ENCODE peak calls at places on chromosomes 7 and 10, in six cellular contexts. One of them, this sample, is unnamed.
A peak's percentile ranks its signal among the peaks of the same experiment; 100 is the strongest.

GRCh38 chr10:103621778-103622115 is 128.2 kb downstream of the NEURL1 start:
- DNase-seq in transverse colon: no peak
- DNase-seq in dorsolateral prefrontal cortex: no peak
- DNase-seq in astrocyte of the spinal cord: no peak
- DNase-seq in foreskin fibroblast: no peak
- DNase-seq in DND-41: no peak
- DNase-seq in this sample: no peak

GRCh38 chr10:48882881-48883280 is 56.8 kb downstream of the LRRC18 start:
- DNase-seq in DND-41: no peak
- DNase-seq in dorsolateral prefrontal cortex: no peak
- DNase-seq in transverse colon: no peak
- DNase-seq in foreskin fibroblast: no peak
- DNase-seq in astrocyte of the spinal cord: no peak
- DNase-seq in this sample: no peak

GRCh38 chr7:6443372-6443941 is 4.3 kb downstream of the DAGLB start:
- DNase-seq in transverse colon: no peak
- DNase-seq in astrocyte of the spinal cord: peak; percentile 88
- DNase-seq in foreskin fibroblast: peak; percentile 92
- DNase-seq in DND-41: no peak
- DNase-seq in dorsolateral prefrontal cortex: no peak
- DNase-seq in this sample: no peak

GRCh38 chr7:41877118-41877517 is 174.2 kb upstream of the INHBA start:
- DNase-seq in dorsolateral prefrontal cortex: no peak
- DNase-seq in transverse colon: no peak
- DNase-seq in astrocyte of the spinal cord: no peak
- DNase-seq in foreskin fibroblast: no peak
- DNase-seq in DND-41: no peak
- DNase-seq in this sample: no peak

GRCh38 chr7:5477723-5478531 is 54.3 kb upstream of the TNRC18 start:
- DNase-seq in transverse colon: no peak
- DNase-seq in foreskin fibroblast: peak; percentile 76
- DNase-seq in dorsolateral prefrontal cortex: no peak
- DNase-seq in astrocyte of the spinal cord: no peak
- DNase-seq in DND-41: no peak
- DNase-seq in this sample: peak; percentile 91

GRCh38 chr7:29275493-29275892 is 80.9 kb downstream of the CHN2 start:
- DNase-seq in DND-41: no peak
- DNase-seq in astrocyte of the spinal cord: no peak
- DNase-seq in dorsolateral prefrontal cortex: no peak
- DNase-seq in transverse colon: no peak
- DNase-seq in foreskin fibroblast: no peak
- DNase-seq in this sample: no peak

GRCh38 chr10:28796606-28797512 is 119.5 kb downstream of the BAMBI start:
- DNase-seq in foreskin fibroblast: peak; percentile 2
- DNase-seq in astrocyte of the spinal cord: peak; percentile 56
- DNase-seq in transverse colon: peak; percentile 24
- DNase-seq in dorsolateral prefrontal cortex: no peak
- DNase-seq in DND-41: no peak
- DNase-seq in this sample: no peak

GRCh38 chr10:22978287-22978686 is 50.4 kb downstream of the ARMC3 start:
- DNase-seq in astrocyte of the spinal cord: peak; percentile 37
- DNase-seq in foreskin fibroblast: no peak
- DNase-seq in DND-41: no peak
- DNase-seq in transverse colon: no peak
- DNase-seq in dorsolateral prefrontal cortex: no peak
- DNase-seq in this sample: no peak

GRCh38 chr7:1040790-1041189 is 3.6 kb upstream of the GPR146 start:
- DNase-seq in foreskin fibroblast: peak; percentile 86
- DNase-seq in dorsolateral prefrontal cortex: peak; percentile 58
- DNase-seq in transverse colon: no peak
- DNase-seq in astrocyte of the spinal cord: peak; percentile 59
- DNase-seq in DND-41: no peak
- DNase-seq in this sample: no peak

GRCh38 chr10:11806706-11807105 is 16.4 kb upstream of the PROSER2 start:
- DNase-seq in foreskin fibroblast: no peak
- DNase-seq in transverse colon: no peak
- DNase-seq in astrocyte of the spinal cord: no peak
- DNase-seq in dorsolateral prefrontal cortex: no peak
- DNase-seq in DND-41: no peak
- DNase-seq in this sample: no peak

GRCh38 chr10:59033622-59034021 is 142.8 kb upstream of the PHYHIPL start:
- DNase-seq in foreskin fibroblast: no peak
- DNase-seq in transverse colon: no peak
- DNase-seq in DND-41: no peak
- DNase-seq in dorsolateral prefrontal cortex: no peak
- DNase-seq in astrocyte of the spinal cord: no peak
- DNase-seq in this sample: no peak

GRCh38 chr10:22251751-22252285 is 34.0 kb upstream of the EBLN1 start:
- DNase-seq in DND-41: no peak
- DNase-seq in astrocyte of the spinal cord: peak; percentile 66
- DNase-seq in transverse colon: peak; percentile 55
- DNase-seq in dorsolateral prefrontal cortex: peak; percentile 65
- DNase-seq in foreskin fibroblast: peak; percentile 72
- DNase-seq in this sample: no peak

DNA sequence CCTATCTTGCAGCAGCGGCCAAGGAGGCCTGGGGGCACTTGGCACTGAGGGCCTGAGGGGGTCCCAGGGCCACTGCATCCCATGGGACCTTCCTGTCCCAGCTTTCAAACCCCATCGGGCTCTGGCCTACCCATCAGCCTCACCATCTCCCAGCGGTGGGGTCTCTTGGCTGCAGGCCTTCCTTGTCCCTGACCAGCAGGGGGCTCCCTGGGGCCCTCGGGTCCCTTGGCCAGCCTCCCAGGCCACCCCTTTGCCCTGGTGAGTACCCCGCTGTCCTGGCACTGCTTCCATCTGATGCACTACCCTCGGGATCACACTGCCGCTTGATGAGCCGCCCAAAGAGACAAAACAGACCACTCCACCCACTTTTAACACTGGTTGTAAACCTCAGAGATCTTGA is 43.5 kb downstream of the YKT6 start:
- DNase-seq in transverse colon: no peak
- DNase-seq in astrocyte of the spinal cord: no peak
- DNase-seq in foreskin fibroblast: no peak
- DNase-seq in dorsolateral prefrontal cortex: no peak
- DNase-seq in DND-41: peak; percentile 16
- DNase-seq in this sample: peak; percentile 81
- TF ChIP-seq CTCF in transverse colon: peak; percentile 16
- TF ChIP-seq CTCF in astrocyte of the spinal cord: peak; percentile 59
- TF ChIP-seq CTCF in foreskin fibroblast: peak; percentile 46
- TF ChIP-seq CTCF in dorsolateral prefrontal cortex: peak; percentile 28
- TF ChIP-seq CTCF in DND-41: peak; percentile 54
- TF ChIP-seq CTCF in this sample: peak; percentile 31

DNA sequence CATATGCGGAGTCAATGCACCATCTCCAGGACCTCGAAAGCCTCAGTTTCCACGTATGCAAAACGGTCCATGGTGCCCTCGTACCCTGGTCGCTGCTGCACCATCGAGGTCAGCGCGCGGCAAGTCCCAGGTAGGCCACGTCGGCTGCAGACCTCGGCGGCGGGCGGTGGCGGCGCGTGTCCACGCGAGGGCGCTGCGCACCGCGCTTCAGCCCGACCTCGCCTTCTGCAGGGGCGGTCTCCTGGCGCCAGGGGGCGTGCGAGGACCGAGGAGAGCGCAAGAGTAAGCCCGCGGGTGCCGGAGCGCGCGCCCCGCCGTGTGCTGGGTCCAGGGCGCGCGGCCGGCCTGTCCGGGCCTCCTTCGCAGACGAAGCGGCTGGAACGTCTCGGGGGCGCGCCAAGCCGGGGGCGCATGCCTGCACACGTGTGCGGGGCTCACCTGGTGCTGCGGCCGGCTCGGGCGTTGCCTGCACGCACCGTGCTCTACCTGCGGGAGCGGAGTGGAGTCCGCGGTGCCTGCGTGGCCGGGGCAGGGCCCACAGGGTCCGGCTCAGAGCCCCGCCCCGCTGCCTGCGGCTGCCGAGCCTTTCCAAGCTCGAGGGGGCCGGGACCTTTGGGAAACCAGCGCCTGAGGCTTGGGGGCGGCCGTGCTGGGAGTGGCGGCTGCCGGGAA is 54.0 kb downstream of the GLRX3 start:
- DNase-seq in transverse colon: peak; percentile 91
- DNase-seq in astrocyte of the spinal cord: peak; percentile 87
- DNase-seq in DND-41: no peak
- DNase-seq in dorsolateral prefrontal cortex: peak; percentile 81
- DNase-seq in foreskin fibroblast: peak; percentile 93
- DNase-seq in this sample: peak; percentile 63
- TF ChIP-seq CTCF in transverse colon: peak; percentile 100
- TF ChIP-seq CTCF in astrocyte of the spinal cord: peak; percentile 89
- TF ChIP-seq CTCF in DND-41: peak; percentile 20
- TF ChIP-seq CTCF in dorsolateral prefrontal cortex: peak; percentile 100
- TF ChIP-seq CTCF in foreskin fibroblast: peak; percentile 93
- TF ChIP-seq CTCF in this sample: peak; percentile 99

DNA sequence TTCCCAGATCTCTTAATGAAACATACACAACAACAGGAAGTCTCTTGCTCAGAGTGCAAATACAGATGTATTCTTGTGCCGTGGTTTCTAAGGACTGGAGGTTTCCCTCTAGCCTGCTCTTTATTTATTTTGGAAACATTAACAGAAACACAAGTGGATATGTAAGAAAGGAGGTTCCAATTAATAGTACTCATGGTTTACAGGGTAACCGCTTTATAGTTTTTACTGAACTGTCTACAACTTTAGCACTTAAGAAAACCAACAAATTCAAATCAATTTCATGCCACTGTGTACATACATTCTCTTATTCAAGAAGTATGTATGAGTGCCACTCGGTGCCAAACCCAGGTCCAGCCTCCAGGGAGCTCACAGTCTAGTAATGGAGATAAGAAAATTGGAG is 175.9 kb upstream of the AKR1E2 start:
- DNase-seq in dorsolateral prefrontal cortex: no peak
- DNase-seq in transverse colon: no peak
- DNase-seq in foreskin fibroblast: peak; percentile 69
- DNase-seq in astrocyte of the spinal cord: peak; percentile 82
- DNase-seq in DND-41: no peak
- DNase-seq in this sample: no peak
- TF ChIP-seq CTCF in dorsolateral prefrontal cortex: no peak
- TF ChIP-seq CTCF in transverse colon: no peak
- TF ChIP-seq CTCF in foreskin fibroblast: no peak
- TF ChIP-seq CTCF in astrocyte of the spinal cord: no peak
- TF ChIP-seq CTCF in DND-41: no peak
- TF ChIP-seq CTCF in this sample: no peak

GRCh38 chr7:82247814-82248433 is 195.7 kb downstream of the CACNA2D1 start:
- DNase-seq in foreskin fibroblast: peak; percentile 49
- DNase-seq in transverse colon: no peak
- DNase-seq in dorsolateral prefrontal cortex: no peak
- DNase-seq in DND-41: no peak
- DNase-seq in astrocyte of the spinal cord: peak; percentile 21
- DNase-seq in this sample: no peak
- TF ChIP-seq CTCF in foreskin fibroblast: peak; percentile 52
- TF ChIP-seq CTCF in transverse colon: peak; percentile 16
- TF ChIP-seq CTCF in dorsolateral prefrontal cortex: peak; percentile 52
- TF ChIP-seq CTCF in DND-41: peak; percentile 41
- TF ChIP-seq CTCF in astrocyte of the spinal cord: peak; percentile 66
- TF ChIP-seq CTCF in this sample: peak; percentile 48

GRCh38 chr7:78924581-78924980 is 528.9 kb downstream of the MAGI2 start:
- DNase-seq in transverse colon: no peak
- DNase-seq in DND-41: no peak
- DNase-seq in dorsolateral prefrontal cortex: no peak
- DNase-seq in astrocyte of the spinal cord: peak; percentile 27
- DNase-seq in foreskin fibroblast: peak; percentile 50
- DNase-seq in this sample: no peak
- TF ChIP-seq CTCF in transverse colon: no peak
- TF ChIP-seq CTCF in DND-41: no peak
- TF ChIP-seq CTCF in dorsolateral prefrontal cortex: peak; percentile 15
- TF ChIP-seq CTCF in astrocyte of the spinal cord: peak; percentile 11
- TF ChIP-seq CTCF in foreskin fibroblast: no peak
- TF ChIP-seq CTCF in this sample: peak; percentile 22

This sample was measured in D721Med.